ENCODE peak calls at places on chromosomes 3 and 15, in ten cellular contexts. X is H9; U is pancreas; H is CD8-positive, alpha-beta memory T cell; R is CD8-positive, alpha-beta T cell; G is kidney; Y is right cardiac atrium; C is HCT116; E is colonic mucosa; L is PC-9. K is an unnamed sample.

GRCh38 chr3:114861666-114862065 is 285.4 kb downstream of the ZBTB20 start:
- DNase-seq in R (no peak), E (no peak), U (no peak), G (no peak), H (no peak), C (no peak), L (no peak), Y (no peak), X (no peak), K (no peak)

GRCh38 chr3:120349819-120350125 is 618 bp upstream of the LRRC58 start:
- DNase-seq in C (no peak), H (no peak), Y (no peak), U (no peak), X (no peak), R (no peak), L (no peak), G (no peak), E (no peak), K (no peak)

GRCh38 chr3:44993471-44994205 is 17.6 kb downstream of the EXOSC7 start:
- DNase-seq in E (peak; percentile 38), G (no peak), R (no peak), C (no peak), U (no peak), Y (no peak), X (no peak), L (peak; percentile 64), H (no peak), K (no peak)

GRCh38 chr3:192921793-192922192 is 4.1 kb upstream of the MB21D2 start:
- DNase-seq in E (no peak), L (no peak), U (no peak), X (no peak), Y (no peak), G (no peak), R (no peak), H (no peak), C (no peak), K (no peak)

GRCh38 chr3:184659797-184660301 is 52.0 kb downstream of the MAGEF1 start:
- DNase-seq in R (no peak), E (no peak), G (no peak), X (peak; percentile 54), L (peak; percentile 45), C (no peak), H (no peak), U (no peak), Y (peak; percentile 30), K (no peak)

GRCh38 chr3:54847361-54847760 is 80.5 kb downstream of the LRTM1 start:
- DNase-seq in E (no peak), G (no peak), L (no peak), R (no peak), U (no peak), H (no peak), X (no peak), Y (no peak), C (no peak), K (no peak)

GRCh38 chr3:4802903-4803302 is 176.3 kb upstream of the BHLHE40 start:
- DNase-seq in X (no peak), H (no peak), C (no peak), L (no peak), E (no peak), U (no peak), R (no peak), Y (no peak), G (no peak), K (no peak)

GRCh38 chr3:197000211-197000610 is 29.4 kb downstream of the MELTF start:
- DNase-seq in L (no peak), G (peak; percentile 18), Y (no peak), H (no peak), X (peak; percentile 18), E (no peak), U (peak; percentile 11), C (no peak), R (no peak), K (no peak)

GRCh38 chr3:197085137-197085536 is 55.5 kb upstream of the MELTF start:
- DNase-seq in H (no peak), R (no peak), E (no peak), X (no peak), U (no peak), L (no peak), C (no peak), G (no peak), Y (no peak), K (no peak)

GRCh38 chr15:25884354-25884753 is 21.2 kb upstream of the ATP10A start:
- DNase-seq in E (no peak), G (no peak), H (no peak), U (no peak), R (no peak), X (no peak), Y (no peak), L (no peak), C (no peak), K (no peak)
- H3K4me1 ChIP-seq in E (no peaks in the 10 kb centered on the region), G (no peaks in the 10 kb centered on the region), H (no peaks in the 10 kb centered on the region), U (no peaks in the 10 kb centered on the region), R (no peaks in the 10 kb centered on the region), X (no peaks in the 10 kb centered on the region), Y (no peaks in the 10 kb centered on the region), L (no peaks in the 10 kb centered on the region), C (no peaks in the 10 kb centered on the region), K (no peaks in the 10 kb centered on the region)

GRCh38 chr3:122987231-122987630 is 40.3 kb downstream of the SEMA5B start:
- DNase-seq in H (no peak), G (no peak), Y (no peak), X (no peak), U (no peak), R (no peak), E (no peak), C (no peak), L (no peak), K (no peak)
- H3K4me1 ChIP-seq in H (no peaks in the 10 kb centered on the region), G (peaks cover 5% of the 10 kb centered on the region), Y (peaks cover 3% of the 10 kb centered on the region), X (peaks cover 25% of the 10 kb centered on the region), U (no peaks in the 10 kb centered on the region), R (no peaks in the 10 kb centered on the region), E (no peaks in the 10 kb centered on the region), C (no peaks in the 10 kb centered on the region), L (peaks cover 5% of the 10 kb centered on the region), K (no peaks in the 10 kb centered on the region)

DNA sequence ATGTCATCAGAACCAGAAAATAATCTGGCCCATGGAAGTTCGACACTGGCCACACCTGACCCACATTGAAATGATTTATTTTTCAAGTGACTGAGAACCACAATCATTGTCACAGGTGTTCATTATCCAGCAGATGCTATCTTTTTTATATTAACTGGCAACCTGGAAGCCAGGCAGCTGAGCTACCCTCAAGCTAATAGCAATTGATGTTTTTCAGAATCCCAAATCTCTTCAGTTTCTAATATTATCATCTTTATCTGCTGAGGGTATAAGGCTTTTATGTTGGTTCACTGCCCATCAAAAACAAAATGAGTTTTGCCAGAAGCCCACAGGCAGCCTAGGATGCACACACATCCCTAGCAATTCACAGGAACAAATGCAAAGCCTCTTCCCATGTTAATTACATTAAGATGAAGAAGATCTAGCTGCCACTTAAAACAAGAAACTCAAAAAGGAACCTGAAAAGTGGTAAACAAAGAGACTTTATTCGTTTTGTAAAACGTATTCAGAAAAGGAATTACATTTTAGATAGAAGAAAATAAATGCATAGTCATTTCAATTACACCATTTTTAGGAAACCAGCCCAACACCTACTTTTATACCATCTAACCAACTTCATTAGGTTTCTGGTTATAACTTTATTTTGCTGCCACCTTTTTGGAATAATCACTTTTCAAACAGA is 40.9 kb upstream of the STRIT1 start:
- DNase-seq in G (no peak), C (no peak), R (no peak), E (no peak), Y (no peak), L (no peak), U (no peak), H (no peak), X (no peak), K (no peak)
- H3K4me1 ChIP-seq in G (no peaks in the 10 kb centered on the region), C (no peaks in the 10 kb centered on the region), R (peaks cover 10% of the 10 kb centered on the region), E (no peaks in the 10 kb centered on the region), Y (peaks cover 2% of the 10 kb centered on the region), L (no peaks in the 10 kb centered on the region), U (no peaks in the 10 kb centered on the region), H (no peaks in the 10 kb centered on the region), X (no peaks in the 10 kb centered on the region), K (no peaks in the 10 kb centered on the region)

DNA sequence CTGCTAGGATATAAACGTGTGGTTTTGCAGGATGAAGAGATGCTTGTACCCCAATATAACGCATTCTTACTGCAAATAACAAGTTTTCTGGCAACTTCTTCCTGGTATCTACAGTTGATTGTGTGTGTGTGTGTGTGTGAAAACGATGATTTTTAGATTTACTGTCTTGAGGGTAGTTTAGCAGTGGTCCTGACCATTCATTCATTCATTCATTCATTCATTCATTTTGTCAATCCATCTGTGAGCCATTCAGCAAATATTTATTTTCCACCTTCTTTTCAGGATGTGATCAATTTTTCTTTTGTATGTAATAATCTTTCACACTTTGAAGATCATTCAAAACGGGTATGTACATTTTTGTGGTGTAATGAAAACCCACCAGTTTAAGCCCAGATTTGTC is 250.7 kb downstream of the PTPRG start:
- DNase-seq in E (no peak), X (no peak), R (no peak), Y (no peak), L (no peak), C (no peak), H (no peak), U (no peak), G (no peak), K (no peak)
- H3K4me1 ChIP-seq in E (no peaks in the 10 kb centered on the region), X (peaks cover 9% of the 10 kb centered on the region), R (no peaks in the 10 kb centered on the region), Y (peaks cover 11% of the 10 kb centered on the region), L (no peaks in the 10 kb centered on the region), C (no peaks in the 10 kb centered on the region), H (no peaks in the 10 kb centered on the region), U (peaks cover 11% of the 10 kb centered on the region), G (peaks cover 26% of the 10 kb centered on the region), K (no peaks in the 10 kb centered on the region)

GRCh38 chr15:60530653-60531052 is 51.7 kb upstream of the ICE2 start:
- DNase-seq in X (no peak), Y (no peak), C (no peak), H (no peak), G (no peak), R (no peak), U (no peak), L (no peak), E (no peak), K (no peak)
- H3K4me1 ChIP-seq in X (no peaks in the 10 kb centered on the region), Y (peaks cover 5% of the 10 kb centered on the region), C (no peaks in the 10 kb centered on the region), H (peaks cover 51% of the 10 kb centered on the region), G (peaks cover 8% of the 10 kb centered on the region), R (peaks cover 49% of the 10 kb centered on the region), U (peaks cover 19% of the 10 kb centered on the region), L (no peaks in the 10 kb centered on the region), E (no peaks in the 10 kb centered on the region), K (peaks cover 99% of the 10 kb centered on the region)

GRCh38 chr3:14440531-14441239 is 38.3 kb downstream of the SLC6A6 start:
- DNase-seq in H (no peak), G (no peak), L (peak; percentile 42), C (no peak), E (no peak), U (peak; percentile 34), X (peak; percentile 69), Y (no peak), R (no peak), K (no peak)
- H3K4me1 ChIP-seq in H (peaks cover 12% of the 10 kb centered on the region), G (peaks cover 27% of the 10 kb centered on the region), L (peaks cover 53% of the 10 kb centered on the region), C (peaks cover 35% of the 10 kb centered on the region), E (peaks cover 12% of the 10 kb centered on the region), U (no peaks in the 10 kb centered on the region), X (no peaks in the 10 kb centered on the region), Y (peaks cover 28% of the 10 kb centered on the region), R (peaks cover 5% of the 10 kb centered on the region), K (peaks cover 29% of the 10 kb centered on the region)